ENCODE peak calls at places on chromosomes 3 and 15, in nine cellular contexts. R is AG10803, Y is MM.1S, P is stomach, X is psoas muscle, F is dorsolateral prefrontal cortex, Q is kidney, I is NB4, M is NT2/D1. B is an unnamed sample.

GRCh38 chr3:128549283-128550112 is 56.5 kb upstream of the GATA2 start:
- DNase-seq in R (peak), Y (no peak), P (peak), X (peak), F (no peak), Q (peak), I (no peak), M (no peak), B (peak)

GRCh38 chr3:128112406-128112968 is 11.1 kb downstream of the RUVBL1 start:
- DNase-seq in R (peak), Y (no peak), P (no peak), X (no peak), F (no peak), Q (no peak), I (no peak), M (no peak), B (no peak)

GRCh38 chr3:31288641-31289100 is 244.1 kb upstream of the STT3B start:
- DNase-seq in R (peak), Y (peak), P (peak), X (no peak), F (no peak), Q (peak), I (peak), M (peak), B (peak)

GRCh38 chr3:69439683-69440270 is 53.9 kb upstream of the FRMD4B start:
- DNase-seq in R (peak), Y (peak), P (no peak), X (no peak), F (no peak), Q (no peak), I (peak), M (no peak), B (no peak)

GRCh38 chr15:69648215-69648614 is 195.6 kb downstream of the RPLP1 start:
- DNase-seq in R (no peak), Y (no peak), P (no peak), X (no peak), F (peak), Q (no peak), I (no peak), M (no peak), B (peak)

GRCh38 chr3:61783993-61784718 is 222.8 kb downstream of the PTPRG start:
- DNase-seq in R (peak), Y (no peak), P (no peak), X (no peak), F (no peak), Q (no peak), I (no peak), M (no peak), B (no peak)

GRCh38 chr15:68791431-68792283 is 29.0 kb downstream of the ANP32A start:
- DNase-seq in R (no peak), Y (peak), P (no peak), X (no peak), F (no peak), Q (no peak), I (no peak), M (no peak), B (peak)

GRCh38 chr3:68977486-68978167 is 35.9 kb downstream of the EOGT start:
- DNase-seq in R (no peak), Y (no peak), P (no peak), X (no peak), F (no peak), Q (no peak), I (peak), M (no peak), B (no peak)

GRCh38 chr3:151403246-151403645 is 18.7 kb upstream of the P2RY12 start:
- DNase-seq in R (peak), Y (no peak), P (no peak), X (no peak), F (no peak), Q (no peak), I (no peak), M (no peak), B (no peak)

GRCh38 chr15:100030586-100031249 is 297.5 kb upstream of the LYSMD4 start:
- DNase-seq in R (peak), Y (no peak), P (no peak), X (no peak), F (no peak), Q (no peak), I (no peak), M (no peak), B (no peak)

GRCh38 chr3:42683875-42684593 is 1.3 kb upstream of the KLHL40 start:
- DNase-seq in R (peak), Y (peak), P (peak), X (peak), F (peak), Q (peak), I (peak), M (peak), B (peak)

GRCh38 chr3:175260145-175260794 is 401.1 kb downstream of the NAALADL2 start:
- DNase-seq in R (peak), Y (no peak), P (no peak), X (no peak), F (no peak), Q (no peak), I (no peak), M (no peak), B (no peak)

GRCh38 chr15:78438595-78439285 is 724 bp downstream of the IREB2 start:
- DNase-seq in R (peak), Y (peak), P (no peak), X (no peak), F (no peak), Q (no peak), I (peak), M (no peak), B (peak)

GRCh38 chr3:123971416-123971815 is 10.4 kb upstream of the CCDC14 start:
- DNase-seq in R (no peak), Y (no peak), P (no peak), X (no peak), F (no peak), Q (no peak), I (no peak), M (no peak), B (no peak)

GRCh38 chr3:51940648-51941421 is 869 bp downstream of the RRP9 start:
- DNase-seq in R (peak), Y (no peak), P (no peak), X (no peak), F (no peak), Q (peak), I (no peak), M (no peak), B (peak)

GRCh38 chr15:78243491-78243941 is 9.2 kb upstream of the ACSBG1 start:
- DNase-seq in R (no peak), Y (no peak), P (peak), X (peak), F (no peak), Q (peak), I (no peak), M (peak), B (peak)

GRCh38 chr3:42110631-42111030 is 19.5 kb downstream of the TRAK1 start:
- DNase-seq in R (no peak), Y (no peak), P (no peak), X (no peak), F (no peak), Q (no peak), I (no peak), M (no peak), B (no peak)

GRCh38 chr15:85646538-85647091 is 148.1 kb downstream of the KLHL25 start:
- DNase-seq in R (peak), Y (no peak), P (no peak), X (no peak), F (no peak), Q (no peak), I (peak), M (no peak), B (peak)

GRCh38 chr3:28940530-28940929 is 340.3 kb upstream of the RBMS3 start:
- DNase-seq in R (peak), Y (peak), P (no peak), X (no peak), F (no peak), Q (no peak), I (no peak), M (no peak), B (no peak)

GRCh38 chr3:141926929-141927328 is 50.5 kb downstream of the ATP1B3 start:
- DNase-seq in R (no peak), Y (no peak), P (no peak), X (no peak), F (no peak), Q (no peak), I (no peak), M (no peak), B (no peak)

GRCh38 chr3:96754128-96754527 is 60.3 kb upstream of the EPHA6 start:
- DNase-seq in R (no peak), Y (no peak), P (no peak), X (no peak), F (no peak), Q (peak), I (no peak), M (no peak), B (no peak)

GRCh38 chr3:31132132-31132769 is 237.8 kb upstream of the GADL1 start:
- DNase-seq in R (peak), Y (peak), P (no peak), X (no peak), F (no peak), Q (no peak), I (peak), M (no peak), B (peak)

GRCh38 chr3:54299169-54299935 is 177.0 kb downstream of the CACNA2D3 start:
- DNase-seq in R (no peak), Y (no peak), P (no peak), X (no peak), F (no peak), Q (peak), I (no peak), M (no peak), B (no peak)

GRCh38 chr3:185760550-185760949 is 64.3 kb downstream of the IGF2BP2 start:
- DNase-seq in R (no peak), Y (no peak), P (no peak), X (no peak), F (no peak), Q (no peak), I (no peak), M (no peak), B (no peak)
- H3K4me3 ChIP-seq in R (peak), Y (no peak), P (no peak), X (peak), F (no peak), Q (no peak), I (no peak), M (no peak), B (no peak)

GRCh38 chr15:98506172-98506571 is 142.2 kb upstream of the IGF1R start:
- DNase-seq in R (no peak), Y (no peak), P (no peak), X (no peak), F (no peak), Q (no peak), I (no peak), M (no peak), B (no peak)
- H3K4me3 ChIP-seq in R (no peak), Y (no peak), P (no peak), X (no peak), F (no peak), Q (no peak), I (no peak), M (no peak), B (no peak)

GRCh38 chr3:188947401-188947982 is 224.3 kb upstream of the TPRG1 start:
- DNase-seq in R (peak), Y (no peak), P (peak), X (peak), F (peak), Q (peak), I (peak), M (peak), B (peak)
- H3K4me3 ChIP-seq in R (peak), Y (no peak), P (peak), X (peak), F (peak), Q (peak), I (no peak), M (peak), B (peak)

DNA sequence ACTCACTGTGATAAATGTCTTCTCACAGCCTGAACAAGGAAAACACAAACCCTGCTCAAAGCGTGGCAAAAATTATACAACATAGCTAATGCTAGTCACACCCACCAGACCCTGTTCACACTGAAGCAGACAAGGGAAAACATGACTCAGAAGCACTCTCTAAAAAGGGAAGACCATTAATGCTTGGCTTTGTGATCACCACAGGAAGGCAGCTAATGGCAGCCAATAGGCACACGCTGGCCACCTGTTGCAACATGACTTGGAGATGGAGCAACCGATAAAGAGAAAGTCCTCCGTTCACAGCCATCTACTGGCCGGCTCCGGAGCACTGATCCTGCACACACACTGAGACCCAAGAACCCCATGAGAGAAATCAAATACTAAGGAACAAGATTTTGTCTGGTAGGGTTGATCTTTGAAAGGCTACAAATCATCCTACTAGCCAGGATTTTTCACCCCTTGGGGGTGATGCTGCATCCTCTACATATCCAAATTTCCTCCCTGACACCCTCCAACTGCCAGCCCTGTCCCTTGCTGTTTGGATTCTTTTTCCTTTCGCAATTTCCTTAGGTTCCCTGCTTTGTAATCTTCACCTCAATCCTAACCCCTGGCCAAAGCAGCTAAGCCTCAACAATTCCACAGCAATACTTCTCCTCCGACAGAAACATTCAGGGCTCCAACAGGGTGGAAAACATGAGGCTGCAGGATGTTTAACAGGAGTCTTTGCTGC is 3.2 kb downstream of the ZXDC start:
- DNase-seq in R (peak), Y (no peak), P (peak), X (peak), F (peak), Q (peak), I (peak), M (no peak), B (peak)
- H3K4me3 ChIP-seq in R (peak), Y (no peak), P (no peak), X (peak), F (peak), Q (peak), I (peak), M (no peak), B (no peak)

DNA sequence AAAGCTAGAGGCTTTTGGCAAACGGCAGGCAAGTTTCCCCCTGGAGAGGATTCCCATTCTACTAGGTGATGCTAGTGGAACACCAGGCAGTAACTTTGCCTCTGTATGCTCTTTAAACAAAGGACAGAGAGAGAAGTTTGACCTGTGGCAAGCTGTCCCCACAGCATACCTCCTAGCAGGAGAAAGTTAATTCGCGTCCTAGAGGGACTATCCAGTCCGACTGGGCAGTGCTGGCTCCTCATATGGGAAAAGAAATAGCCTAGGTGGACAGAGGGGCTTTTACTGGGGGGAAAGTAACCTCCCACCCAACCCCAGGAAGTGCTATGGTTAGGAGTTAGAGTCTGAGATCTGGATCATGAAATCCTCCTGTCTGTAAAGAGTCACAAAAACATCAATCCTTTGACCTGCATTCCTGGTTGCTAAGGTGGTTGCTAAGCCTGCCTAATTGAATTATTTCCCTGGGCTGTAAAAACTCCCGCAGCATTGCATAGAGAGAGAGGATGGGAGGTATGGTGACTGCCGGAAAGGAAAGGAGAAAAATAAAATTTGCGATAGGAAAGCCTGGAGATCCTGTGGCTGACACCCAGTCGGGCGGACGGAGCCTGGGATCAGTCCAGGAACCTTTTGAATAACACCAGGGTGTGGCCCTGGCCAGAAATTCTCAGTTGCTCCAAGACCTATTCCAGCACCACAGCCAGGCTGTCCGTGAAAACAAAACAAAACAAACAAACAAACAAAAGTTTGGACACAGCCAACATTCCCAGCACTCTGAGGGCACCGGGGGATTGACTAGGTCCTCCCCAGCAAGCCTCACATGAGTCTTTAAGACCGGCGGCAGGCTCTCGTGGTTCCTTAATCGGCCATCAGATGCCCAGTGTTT is 67.7 kb upstream of the ATP11B start:
- DNase-seq in R (peak), Y (no peak), P (peak), X (no peak), F (no peak), Q (no peak), I (no peak), M (peak), B (peak)
- H3K4me3 ChIP-seq in R (peak), Y (no peak), P (no peak), X (peak), F (peak), Q (peak), I (no peak), M (no peak), B (no peak)

GRCh38 chr3:27721717-27722564 is at the start of gene EOMES:
- DNase-seq in R (no peak), Y (peak), P (peak), X (peak), F (no peak), Q (no peak), I (peak), M (peak), B (peak)

GRCh38 chr3:27720899-27721716 is 1.0 kb downstream of the EOMES start:
- DNase-seq in R (no peak), Y (no peak), P (no peak), X (no peak), F (no peak), Q (peak), I (no peak), M (no peak), B (peak)

GRCh38 chr3:27724459-27725197 is 2.5 kb upstream of the EOMES start:
- DNase-seq in R (no peak), Y (no peak), P (no peak), X (no peak), F (no peak), Q (no peak), I (no peak), M (no peak), B (peak)

GRCh38 chr3:27723803-27724458 is 1.8 kb upstream of the EOMES start:
- DNase-seq in R (no peak), Y (no peak), P (no peak), X (no peak), F (no peak), Q (no peak), I (no peak), M (no peak), B (peak)

DNA sequence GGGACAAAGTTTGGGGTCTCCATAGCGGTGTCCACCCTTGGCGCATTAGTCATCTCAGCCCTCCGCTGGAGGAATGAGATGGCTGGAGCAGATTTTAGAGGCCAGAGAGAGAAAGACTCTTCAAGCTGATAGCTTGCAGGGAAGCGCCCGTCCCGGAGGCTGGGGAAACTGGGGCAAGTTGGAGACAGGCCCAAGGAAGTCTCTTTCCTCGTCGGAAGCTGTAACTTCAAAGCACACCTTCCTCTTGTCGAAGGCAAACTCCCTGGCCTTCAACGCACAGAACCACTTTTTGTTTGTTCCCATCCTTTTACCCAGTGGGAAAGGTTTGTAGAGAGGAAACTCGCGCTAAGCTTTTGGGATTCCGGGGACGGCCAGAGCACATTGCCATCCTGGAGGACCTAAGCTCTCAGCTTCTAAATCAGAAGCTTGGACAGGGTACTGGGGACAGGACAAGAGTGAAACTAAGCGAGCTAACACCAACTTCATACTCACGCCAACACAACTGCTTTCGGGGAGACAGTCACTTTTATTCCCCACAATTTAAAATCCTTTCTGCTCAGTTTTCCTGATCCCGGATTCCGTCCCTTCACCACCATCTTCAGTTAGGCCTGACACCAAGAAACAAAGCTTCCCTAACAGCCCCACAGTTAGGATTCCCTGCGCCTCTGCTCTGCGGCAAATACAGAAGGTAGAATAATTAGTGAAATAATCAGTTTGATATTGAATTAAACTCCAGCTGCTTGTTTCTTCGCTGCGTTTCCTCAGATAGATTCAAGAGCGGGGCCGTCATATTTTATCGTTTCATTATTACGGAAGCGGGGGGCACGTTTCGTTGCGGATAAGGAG is 1.1 kb upstream of the EOMES start:
- DNase-seq in R (no peak), Y (no peak), P (no peak), X (no peak), F (no peak), Q (no peak), I (no peak), M (no peak), B (peak)
- H3K4me3 ChIP-seq in R (peak), Y (no peak), P (no peak), X (peak), F (no peak), Q (no peak), I (no peak), M (no peak), B (no peak)

DNA sequence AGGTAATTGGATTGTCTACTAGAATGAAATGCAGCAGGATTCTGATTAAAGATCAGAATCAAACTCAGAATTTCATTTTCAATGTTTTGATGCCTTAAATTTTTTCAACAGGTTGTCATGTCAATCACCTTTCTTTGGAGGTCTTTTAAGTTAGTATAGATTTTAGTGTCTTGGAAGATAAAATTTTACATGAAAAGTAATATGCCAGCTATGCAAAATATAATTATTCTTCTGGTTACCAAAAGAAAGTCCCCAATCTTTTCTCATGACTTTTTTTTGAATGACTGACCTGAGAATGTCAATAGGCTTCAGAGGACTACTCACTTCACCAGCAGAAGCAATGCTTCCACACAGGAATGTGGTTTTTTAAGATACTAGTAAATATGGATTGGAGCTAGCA is 4.3 kb downstream of the FGF7 start:
- DNase-seq in R (no peak), Y (no peak), P (no peak), X (no peak), F (no peak), Q (no peak), I (no peak), M (no peak), B (no peak)
- H3K4me3 ChIP-seq in R (peak), Y (no peak), P (peak), X (peak), F (no peak), Q (no peak), I (no peak), M (no peak), B (no peak)